ENCODE peak calls at places on chromosome 4, in nine cellular contexts. One of them, this sample, is unnamed.

GRCh38 chr4:53380221-53380620 is 2.8 kb downstream of the FIP1L1 start:
- DNase-seq in IMR-90: peak; percentile 33
- DNase-seq in cardiac septum: no peak
- DNase-seq in mucosa of gallbladder: no peak
- DNase-seq in pancreas: no peak
- DNase-seq in coronary artery: no peak
- DNase-seq in stimulated activated CD4-positive, alpha-beta T cell treated with anti-CD3 and anti-CD28 coated beads, TNF-alpha, amount 100 ng/mL, for 48 hours: no peak
- DNase-seq in NCI-H345: no peak
- DNase-seq in astrocyte of the spinal cord: no peak
- DNase-seq in this sample: no peak

GRCh38 chr4:89164400-89164799 is 53.1 kb downstream of the TIGD2 start:
- DNase-seq in stimulated activated CD4-positive, alpha-beta T cell treated with anti-CD3 and anti-CD28 coated beads, TNF-alpha, amount 100 ng/mL, for 48 hours: no peak
- DNase-seq in pancreas: no peak
- DNase-seq in NCI-H345: no peak
- DNase-seq in coronary artery: no peak
- DNase-seq in cardiac septum: no peak
- DNase-seq in astrocyte of the spinal cord: no peak
- DNase-seq in IMR-90: no peak
- DNase-seq in mucosa of gallbladder: no peak
- DNase-seq in this sample: no peak

GRCh38 chr4:82810171-82810570 is 11.6 kb upstream of the SCD5 start:
- DNase-seq in pancreas: no peak
- DNase-seq in cardiac septum: no peak
- DNase-seq in NCI-H345: no peak
- DNase-seq in coronary artery: no peak
- DNase-seq in IMR-90: no peak
- DNase-seq in stimulated activated CD4-positive, alpha-beta T cell treated with anti-CD3 and anti-CD28 coated beads, TNF-alpha, amount 100 ng/mL, for 48 hours: no peak
- DNase-seq in mucosa of gallbladder: no peak
- DNase-seq in astrocyte of the spinal cord: no peak
- DNase-seq in this sample: no peak

GRCh38 chr4:40822781-40823180 is 73.0 kb downstream of the NSUN7 start:
- DNase-seq in NCI-H345: no peak
- DNase-seq in mucosa of gallbladder: no peak
- DNase-seq in coronary artery: no peak
- DNase-seq in IMR-90: no peak
- DNase-seq in astrocyte of the spinal cord: no peak
- DNase-seq in cardiac septum: no peak
- DNase-seq in pancreas: no peak
- DNase-seq in stimulated activated CD4-positive, alpha-beta T cell treated with anti-CD3 and anti-CD28 coated beads, TNF-alpha, amount 100 ng/mL, for 48 hours: no peak
- DNase-seq in this sample: no peak

GRCh38 chr4:22500831-22501714 is 14.8 kb downstream of the ADGRA3 start:
- DNase-seq in pancreas: no peak
- DNase-seq in NCI-H345: no peak
- DNase-seq in IMR-90: peak; percentile 87
- DNase-seq in stimulated activated CD4-positive, alpha-beta T cell treated with anti-CD3 and anti-CD28 coated beads, TNF-alpha, amount 100 ng/mL, for 48 hours: peak; percentile 23
- DNase-seq in coronary artery: no peak
- DNase-seq in cardiac septum: no peak
- DNase-seq in mucosa of gallbladder: peak; percentile 31
- DNase-seq in astrocyte of the spinal cord: peak; percentile 58
- DNase-seq in this sample: no peak

GRCh38 chr4:82851318-82851717 is 39.6 kb downstream of the SEC31A start:
- DNase-seq in pancreas: no peak
- DNase-seq in mucosa of gallbladder: no peak
- DNase-seq in astrocyte of the spinal cord: no peak
- DNase-seq in NCI-H345: no peak
- DNase-seq in coronary artery: no peak
- DNase-seq in stimulated activated CD4-positive, alpha-beta T cell treated with anti-CD3 and anti-CD28 coated beads, TNF-alpha, amount 100 ng/mL, for 48 hours: no peak
- DNase-seq in cardiac septum: no peak
- DNase-seq in IMR-90: no peak
- DNase-seq in this sample: no peak

GRCh38 chr4:154332681-154333421 is 158.7 kb downstream of the DCHS2 start:
- DNase-seq in cardiac septum: no peak
- DNase-seq in NCI-H345: no peak
- DNase-seq in stimulated activated CD4-positive, alpha-beta T cell treated with anti-CD3 and anti-CD28 coated beads, TNF-alpha, amount 100 ng/mL, for 48 hours: peak; percentile 53
- DNase-seq in astrocyte of the spinal cord: no peak
- DNase-seq in coronary artery: no peak
- DNase-seq in mucosa of gallbladder: peak; percentile 23
- DNase-seq in pancreas: peak; percentile 65
- DNase-seq in IMR-90: peak; percentile 2
- DNase-seq in this sample: peak; percentile 78

GRCh38 chr4:141684785-141685184 is 48.4 kb downstream of the IL15 start:
- DNase-seq in mucosa of gallbladder: no peak
- DNase-seq in cardiac septum: no peak
- DNase-seq in IMR-90: peak; percentile 73
- DNase-seq in NCI-H345: no peak
- DNase-seq in pancreas: no peak
- DNase-seq in astrocyte of the spinal cord: peak; percentile 24
- DNase-seq in coronary artery: no peak
- DNase-seq in stimulated activated CD4-positive, alpha-beta T cell treated with anti-CD3 and anti-CD28 coated beads, TNF-alpha, amount 100 ng/mL, for 48 hours: no peak
- DNase-seq in this sample: no peak

GRCh38 chr4:89434364-89434988 is 126.9 kb upstream of the GPRIN3 start:
- DNase-seq in NCI-H345: peak; percentile 40
- DNase-seq in cardiac septum: no peak
- DNase-seq in astrocyte of the spinal cord: peak; percentile 41
- DNase-seq in stimulated activated CD4-positive, alpha-beta T cell treated with anti-CD3 and anti-CD28 coated beads, TNF-alpha, amount 100 ng/mL, for 48 hours: no peak
- DNase-seq in coronary artery: no peak
- DNase-seq in IMR-90: peak; percentile 35
- DNase-seq in mucosa of gallbladder: peak; percentile 12
- DNase-seq in pancreas: no peak
- DNase-seq in this sample: no peak

GRCh38 chr4:169024762-169025161 is 14.7 kb upstream of the CBR4 start:
- DNase-seq in mucosa of gallbladder: peak; percentile 20
- DNase-seq in IMR-90: peak; percentile 59
- DNase-seq in astrocyte of the spinal cord: peak; percentile 58
- DNase-seq in coronary artery: no peak
- DNase-seq in cardiac septum: no peak
- DNase-seq in stimulated activated CD4-positive, alpha-beta T cell treated with anti-CD3 and anti-CD28 coated beads, TNF-alpha, amount 100 ng/mL, for 48 hours: no peak
- DNase-seq in pancreas: no peak
- DNase-seq in NCI-H345: peak; percentile 27
- DNase-seq in this sample: no peak

GRCh38 chr4:169438057-169438480 is 167.3 kb upstream of the SH3RF1 start:
- DNase-seq in mucosa of gallbladder: no peak
- DNase-seq in NCI-H345: no peak
- DNase-seq in astrocyte of the spinal cord: no peak
- DNase-seq in coronary artery: no peak
- DNase-seq in stimulated activated CD4-positive, alpha-beta T cell treated with anti-CD3 and anti-CD28 coated beads, TNF-alpha, amount 100 ng/mL, for 48 hours: no peak
- DNase-seq in cardiac septum: no peak
- DNase-seq in IMR-90: no peak
- DNase-seq in pancreas: no peak
- DNase-seq in this sample: no peak

GRCh38 chr4:124212835-124213640 is 499.5 kb downstream of the ANKRD50 start:
- DNase-seq in NCI-H345: no peak
- DNase-seq in cardiac septum: no peak
- DNase-seq in coronary artery: no peak
- DNase-seq in astrocyte of the spinal cord: peak; percentile 45
- DNase-seq in stimulated activated CD4-positive, alpha-beta T cell treated with anti-CD3 and anti-CD28 coated beads, TNF-alpha, amount 100 ng/mL, for 48 hours: no peak
- DNase-seq in mucosa of gallbladder: no peak
- DNase-seq in pancreas: no peak
- DNase-seq in IMR-90: peak; percentile 34
- DNase-seq in this sample: no peak

GRCh38 chr4:1746265-1746691 is 25.0 kb downstream of the TACC3 start:
- DNase-seq in coronary artery: no peak
- DNase-seq in astrocyte of the spinal cord: peak; percentile 59
- DNase-seq in stimulated activated CD4-positive, alpha-beta T cell treated with anti-CD3 and anti-CD28 coated beads, TNF-alpha, amount 100 ng/mL, for 48 hours: peak; percentile 77
- DNase-seq in mucosa of gallbladder: peak; percentile 52
- DNase-seq in NCI-H345: peak; percentile 56
- DNase-seq in IMR-90: peak; percentile 45
- DNase-seq in cardiac septum: peak; percentile 83
- DNase-seq in pancreas: no peak
- DNase-seq in this sample: peak; percentile 89

GRCh38 chr4:7062816-7063215 is 5.0 kb downstream of the GRPEL1 start:
- DNase-seq in NCI-H345: no peak
- DNase-seq in cardiac septum: no peak
- DNase-seq in astrocyte of the spinal cord: no peak
- DNase-seq in IMR-90: no peak
- DNase-seq in coronary artery: no peak
- DNase-seq in stimulated activated CD4-positive, alpha-beta T cell treated with anti-CD3 and anti-CD28 coated beads, TNF-alpha, amount 100 ng/mL, for 48 hours: no peak
- DNase-seq in pancreas: no peak
- DNase-seq in mucosa of gallbladder: no peak
- DNase-seq in this sample: no peak

GRCh38 chr4:176927664-176928063 is 134.9 kb upstream of the VEGFC start:
- DNase-seq in IMR-90: peak; percentile 94
- DNase-seq in astrocyte of the spinal cord: peak; percentile 66
- DNase-seq in cardiac septum: no peak
- DNase-seq in mucosa of gallbladder: no peak
- DNase-seq in pancreas: no peak
- DNase-seq in stimulated activated CD4-positive, alpha-beta T cell treated with anti-CD3 and anti-CD28 coated beads, TNF-alpha, amount 100 ng/mL, for 48 hours: no peak
- DNase-seq in coronary artery: no peak
- DNase-seq in NCI-H345: no peak
- DNase-seq in this sample: no peak

This sample was measured in posterior vena cava.